ENCODE peak calls at places on chromosomes 11 and 22, in nine cellular contexts. X is A549, U is lower lobe of right lung, M is mucosa of descending colon, K is coronary artery, E is fibroblast of mammary gland, O is fibroblast of the aortic adventitia, D is stomach, I is foreskin fibroblast. L is an unnamed sample.

GRCh38 chr11:6647282-6647679 is 8.3 kb downstream of the DCHS1 start:
- DNase-seq in K (peak; percentile 68), X (no peak), D (no peak), O (peak; percentile 57), E (peak; percentile 37), I (peak; percentile 69), M (peak; percentile 48), U (no peak), L (peak; percentile 48)

GRCh38 chr22:28102413-28102812 is 183.4 kb upstream of the PITPNB start:
- DNase-seq in M (no peak), O (no peak), D (no peak), E (no peak), X (no peak), K (no peak), U (no peak), I (no peak), L (no peak)

GRCh38 chr11:36211735-36212430 is 77.3 kb downstream of the COMMD9 start:
- DNase-seq in O (no peak), U (no peak), K (no peak), I (peak; percentile 50), X (no peak), D (no peak), M (no peak), E (no peak), L (no peak)

GRCh38 chr11:118790357-118791014 is 478 bp downstream of the DDX6 start:
- DNase-seq in D (peak; percentile 43), M (peak; percentile 81), O (peak; percentile 63), U (peak; percentile 65), K (peak; percentile 88), E (peak; percentile 71), X (peak; percentile 50), I (peak; percentile 79), L (peak; percentile 66)

GRCh38 chr11:121212696-121213567 is 79.6 kb upstream of the SC5D start:
- DNase-seq in O (no peak), D (no peak), I (no peak), M (no peak), U (no peak), X (no peak), K (no peak), E (no peak), L (no peak)

GRCh38 chr22:32309585-32310251 is 47.9 kb upstream of the RFPL3 start:
- DNase-seq in M (no peak), O (no peak), U (no peak), D (no peak), E (no peak), X (no peak), I (no peak), K (no peak), L (no peak)

GRCh38 chr11:118623291-118623655 is 15.9 kb downstream of the PHLDB1 start:
- DNase-seq in X (no peak), O (peak; percentile 53), D (no peak), K (no peak), M (peak; percentile 45), E (no peak), U (peak; percentile 45), I (peak; percentile 30), L (peak; percentile 55)

GRCh38 chr11:61688368-61689163 is 8.4 kb downstream of the DAGLA start:
- DNase-seq in K (peak; percentile 86), M (peak; percentile 86), O (peak; percentile 88), U (peak; percentile 85), D (peak; percentile 70), I (peak; percentile 83), X (no peak), E (peak; percentile 73), L (peak; percentile 49)

GRCh38 chr22:38067028-38067415 is 9.8 kb downstream of the PICK1 start:
- DNase-seq in I (no peak), K (no peak), D (no peak), U (no peak), E (no peak), O (peak; percentile 11), M (peak; percentile 10), X (no peak), L (no peak)

GRCh38 chr11:76131142-76131541 is 75.2 kb downstream of the WNT11 start:
- DNase-seq in D (no peak), U (no peak), X (no peak), M (no peak), I (no peak), K (no peak), O (no peak), E (no peak), L (no peak)

GRCh38 chr22:22893077-22893805 is 5.6 kb downstream of the IGLL5 start:
- DNase-seq in K (no peak), X (no peak), D (no peak), M (no peak), U (no peak), I (no peak), E (no peak), O (no peak), L (no peak)

GRCh38 chr11:95152878-95153856 is 63.5 kb downstream of the ENDOD1 start:
- DNase-seq in O (no peak), I (no peak), D (no peak), X (no peak), E (no peak), U (no peak), M (no peak), K (no peak), L (no peak)

GRCh38 chr11:20599424-20600346 is at the start of gene SLC6A5:
- DNase-seq in K (no peak), D (no peak), M (no peak), X (peak; percentile 24), E (peak; percentile 36), U (no peak), I (peak; percentile 55), O (peak; percentile 35), L (peak; percentile 47)

GRCh38 chr11:35564246-35564595 is 38.8 kb upstream of the PAMR1 start:
- DNase-seq in K (no peak), M (no peak), O (no peak), I (no peak), D (no peak), U (no peak), X (no peak), E (no peak), L (no peak)

DNA sequence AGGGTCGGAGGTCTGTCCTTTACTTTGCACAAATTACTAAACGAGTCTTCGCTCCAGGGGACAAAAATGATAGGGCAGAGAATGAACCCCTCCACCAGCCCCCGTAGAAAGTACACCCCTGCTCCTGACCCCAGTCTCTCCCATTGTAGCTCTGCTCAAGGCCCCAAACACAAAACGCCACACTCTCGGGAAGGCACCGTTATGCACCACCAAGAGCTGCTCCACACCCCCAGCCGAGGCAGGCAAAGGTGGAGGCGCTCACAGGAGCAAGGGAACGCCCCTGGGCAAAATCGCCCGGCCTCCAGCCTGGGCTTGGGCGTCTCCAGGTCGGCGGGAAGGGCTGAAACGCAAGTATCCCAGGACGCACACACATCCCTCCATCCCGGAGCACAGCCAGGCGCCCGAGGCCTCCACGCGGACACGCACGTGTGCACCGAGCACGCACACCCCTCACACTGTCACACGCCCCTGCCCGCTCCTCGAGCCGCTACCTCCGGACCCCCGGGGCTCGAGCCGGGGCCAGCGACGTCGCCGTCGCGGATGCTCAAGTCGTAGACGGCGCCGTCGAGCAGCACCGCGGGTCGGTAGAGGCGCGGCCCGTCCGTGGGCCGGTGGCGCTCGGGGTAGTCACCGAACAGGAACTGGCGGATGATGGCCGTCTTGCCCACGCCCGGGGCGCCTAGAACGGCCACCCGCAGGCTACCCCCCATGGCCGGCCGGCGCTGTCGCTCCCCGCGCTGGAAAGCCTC is 786 bp downstream of the RASL10A start:
- DNase-seq in M (peak; percentile 62), U (peak; percentile 47), E (no peak), D (no peak), O (no peak), X (no peak), I (no peak), K (no peak), L (no peak)
- H3K4me3 ChIP-seq in M (no peak overlapping the region), U (peak overlapping the region; percentile 38), E (no peak overlapping the region), D (peak overlapping the region; percentile 49), O (no peak overlapping the region), X (peak overlapping the region; percentile 42), I (no peak overlapping the region), K (peak overlapping the region; percentile 67), L (no peak overlapping the region)

GRCh38 chr22:24303007-24303406 is 32.4 kb downstream of the SPECC1L start:
- DNase-seq in I (no peak), O (no peak), E (no peak), K (no peak), U (no peak), M (no peak), X (no peak), D (no peak), L (no peak)
- TF ChIP-seq CTCF in I (no peak), O (no peak), E (no peak), K (no peak), U (no peak), M (no peak), X (no peak), D (no peak), L (no peak)

GRCh38 chr11:128157423-128158298 is 429.7 kb downstream of the ETS1 start:
- DNase-seq in X (peak; percentile 20), D (no peak), I (peak; percentile 81), M (no peak), U (no peak), O (peak; percentile 89), E (peak; percentile 83), K (no peak), L (peak; percentile 90)
- H3K4me3 ChIP-seq in X (peak overlapping the region; percentile 30), D (no peak overlapping the region), I (no peak overlapping the region), M (no peak overlapping the region), U (peak overlapping the region; percentile 20), O (peak overlapping the region; percentile 26), E (peak overlapping the region; percentile 25), K (peak overlapping the region; percentile 56), L (no peak overlapping the region)

DNA sequence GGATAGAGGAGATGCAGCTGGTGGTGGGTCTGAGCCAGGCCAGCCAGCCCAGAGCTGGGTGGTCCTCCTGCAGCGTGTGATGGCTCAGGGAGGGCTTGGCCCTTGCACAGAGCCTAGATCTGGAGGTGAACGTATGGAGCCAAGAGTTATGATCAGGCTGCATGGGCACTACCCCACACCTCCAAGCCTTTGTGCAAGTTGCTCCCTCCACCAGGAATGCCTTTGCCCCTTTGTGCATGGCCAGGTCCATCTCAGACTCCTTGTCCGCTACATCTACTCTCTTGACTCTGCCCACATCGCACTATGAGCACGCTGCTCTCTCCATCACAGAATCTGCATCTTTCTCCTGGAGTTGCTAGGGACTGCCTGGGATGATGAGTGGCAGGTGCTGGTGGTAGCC is 895.7 kb downstream of the TBC1D22A start:
- DNase-seq in O (no peak), X (no peak), D (no peak), M (no peak), K (no peak), E (no peak), I (no peak), U (no peak), L (no peak)
- TF ChIP-seq CTCF in O (no peak), X (no peak), D (no peak), M (no peak), K (no peak), E (no peak), I (no peak), U (no peak), L (no peak)

GRCh38 chr11:9905562-9905961 is 241.7 kb downstream of the SWAP70 start:
- DNase-seq in U (no peak), X (no peak), M (no peak), O (no peak), I (peak; percentile 49), K (no peak), D (no peak), E (peak; percentile 43), L (peak; percentile 69)
- H3K4me3 ChIP-seq in U (no peak overlapping the region), X (no peak overlapping the region), M (no peak overlapping the region), O (no peak overlapping the region), I (no peak overlapping the region), K (no peak overlapping the region), D (no peak overlapping the region), E (no peak overlapping the region), L (no peak overlapping the region)

GRCh38 chr11:82494988-82495432 is 238.7 kb downstream of the FAM181B start:
- DNase-seq in E (peak; percentile 5), U (no peak), X (no peak), K (no peak), O (no peak), M (no peak), D (no peak), I (no peak), L (no peak)
- TF ChIP-seq CTCF in E (peak; percentile 18), U (peak; percentile 29), X (no peak), K (no peak), O (no peak), M (no peak), D (no peak), I (no peak), L (no peak)

L was measured in cardiac fibroblast.